ENCODE peak calls at places on chromosomes 1 and 21, in eight cellular contexts. Z is mesenteric fat pad, P is lower leg skin, U is Peyer's patch, A is KBM-7, S is ELR, H is GM12892, T is D341Med. B is an unnamed sample.
A peak's percentile ranks its signal among the peaks of the same experiment; 100 is the strongest.

GRCh38 chr1:53478186-53478585 is 19.0 kb downstream of the DMRTB1 start:
- DNase-seq in S (no peak), U (no peak), Z (no peak), T (no peak), P (no peak), A (no peak), H (no peak), B (no peak)

GRCh38 chr1:230232352-230232751 is 165.3 kb downstream of the GALNT2 start:
- DNase-seq in Z (no peak), A (no peak), T (no peak), U (no peak), P (no peak), H (no peak), S (no peak), B (no peak)

GRCh38 chr1:38489844-38490270 is 369.7 kb downstream of the RRAGC start:
- DNase-seq in A (peak; percentile 40), S (peak; percentile 37), T (peak; percentile 75), H (peak; percentile 52), U (no peak), Z (no peak), P (peak; percentile 58), B (peak; percentile 30)

GRCh38 chr1:70042090-70042716 is 163.2 kb downstream of the LRRC40 start:
- DNase-seq in P (no peak), Z (no peak), S (no peak), A (peak; percentile 30), T (no peak), U (no peak), H (no peak), B (no peak)

GRCh38 chr1:108082006-108082405 is 117.0 kb upstream of the VAV3 start:
- DNase-seq in Z (no peak), S (peak; percentile 10), U (no peak), A (no peak), H (no peak), P (no peak), T (no peak), B (no peak)

GRCh38 chr1:151661728-151662127 is 49.9 kb downstream of the SNX27 start:
- DNase-seq in S (no peak), Z (no peak), T (no peak), P (no peak), U (no peak), A (peak; percentile 75), H (no peak), B (no peak)

GRCh38 chr1:117754061-117754969 is 148.5 kb downstream of the TENT5C start:
- DNase-seq in T (peak; percentile 66), H (no peak), Z (no peak), P (no peak), U (peak; percentile 46), S (peak; percentile 76), A (peak; percentile 57), B (no peak)

GRCh38 chr21:45455321-45456013 is 50.5 kb downstream of the COL18A1 start:
- DNase-seq in H (no peak), P (no peak), S (no peak), Z (no peak), A (no peak), U (no peak), T (no peak), B (no peak)

GRCh38 chr1:48495166-48495565 is 23.2 kb upstream of the SPATA6 start:
- DNase-seq in H (no peak), Z (no peak), U (no peak), P (no peak), T (no peak), S (no peak), A (no peak), B (no peak)

GRCh38 chr1:150813028-150813707 is 5.1 kb upstream of the CTSK start:
- DNase-seq in A (peak; percentile 69), U (peak; percentile 31), Z (no peak), S (peak; percentile 77), T (peak; percentile 70), P (peak; percentile 87), H (peak; percentile 15), B (no peak)

GRCh38 chr1:214404571-214405213 is 123.7 kb downstream of the SMYD2 start:
- DNase-seq in S (peak; percentile 91), P (no peak), U (no peak), H (no peak), A (peak; percentile 16), Z (no peak), T (no peak), B (no peak)

GRCh38 chr1:174013864-174014418 is 8.2 kb downstream of the RC3H1 start:
- DNase-seq in U (no peak), A (no peak), T (no peak), H (no peak), P (no peak), Z (no peak), S (peak; percentile 21), B (no peak)

GRCh38 chr1:43856188-43856587 is 77.4 kb upstream of the ARTN start:
- DNase-seq in Z (no peak), A (no peak), S (no peak), U (peak; percentile 2), H (no peak), P (no peak), T (no peak), B (no peak)

GRCh38 chr1:162218975-162219374 is 149.5 kb downstream of the NOS1AP start:
- DNase-seq in Z (no peak), P (no peak), T (no peak), A (no peak), H (no peak), U (no peak), S (no peak), B (no peak)

GRCh38 chr1:170562644-170563338 is 30.8 kb downstream of the GORAB start:
- DNase-seq in Z (no peak), A (peak; percentile 8), P (peak; percentile 89), H (no peak), U (no peak), T (no peak), S (peak; percentile 88), B (peak; percentile 10)

GRCh38 chr1:29668761-29669487 is 432.6 kb downstream of the PTPRU start:
- DNase-seq in Z (peak; percentile 26), T (peak; percentile 3), P (no peak), U (no peak), H (no peak), A (no peak), S (peak; percentile 55), B (no peak)

GRCh38 chr1:1013922-1014617 is 773 bp downstream of the ISG15 start:
- DNase-seq in U (no peak), S (peak; percentile 57), T (no peak), H (no peak), Z (no peak), P (no peak), A (no peak), B (no peak)

GRCh38 chr1:64865105-64865757 is 101.1 kb downstream of the JAK1 start:
- DNase-seq in S (no peak), H (no peak), P (no peak), A (peak; percentile 6), U (no peak), Z (no peak), T (no peak), B (no peak)

GRCh38 chr1:201085902-201086735 is 26.1 kb downstream of the CACNA1S start:
- DNase-seq in P (no peak), T (peak; percentile 92), Z (no peak), U (no peak), S (peak; percentile 61), H (peak; percentile 50), A (peak; percentile 52), B (no peak)

GRCh38 chr1:144551107-144551542 is 41.6 kb upstream of the PPIAL4F start:
- DNase-seq in T (no peak), A (no peak), S (peak; percentile 98), P (no peak), Z (no peak), H (no peak), U (peak; percentile 39), B (peak; percentile 35)

GRCh38 chr1:74399249-74399648 is 113.2 kb downstream of the LRRC53 start:
- DNase-seq in T (no peak), H (no peak), S (no peak), Z (no peak), P (no peak), U (no peak), A (no peak), B (no peak)

GRCh38 chr21:42245348-42246185 is 26.6 kb downstream of the ABCG1 start:
- DNase-seq in P (no peak), Z (no peak), T (no peak), U (no peak), S (no peak), A (no peak), H (no peak), B (no peak)

GRCh38 chr1:201482755-201483154 is 13.8 kb upstream of the PHLDA3 start:
- DNase-seq in T (no peak), Z (no peak), P (no peak), A (no peak), S (no peak), H (peak; percentile 49), U (no peak), B (no peak)

GRCh38 chr1:203682401-203683383 is 56.1 kb downstream of the ATP2B4 start:
- DNase-seq in U (peak; percentile 56), H (no peak), P (no peak), S (peak; percentile 36), A (no peak), Z (no peak), T (no peak), B (peak; percentile 72)

B was measured in activated T-helper 2 cell treated with anti-CD3 and anti-CD28 coated beads, Interferon-gamma antibody, Interleukin-2, Interleukin-4, amounts not matched to agents 10 μg/mL and 5 μg/mL and 100 μg/mL, durations not matched to agents 14 hours and 24 hours and 36 hours.